ENCODE peak calls at places on chromosomes 12 and 14, in five cellular contexts. N, I, W, O and M are unnamed samples. For H3K4me1, the result is how much of the 10 kb centered on the place peaks cover.

GRCh38 chr14:77212933-77213656 is 31.5 kb downstream of the TMEM63C start:
- DNase-seq in N (no peak), I (no peak), W (peak), O (peak), M (no peak)

GRCh38 chr12:100962086-100962712 is 167.6 kb downstream of the ANO4 start:
- DNase-seq in N (no peak), I (no peak), W (no peak), O (no peak), M (no peak)

GRCh38 chr14:24277606-24278321 is 6.4 kb upstream of the RABGGTA start:
- DNase-seq in N (peak), I (no peak), W (no peak), O (no peak), M (no peak)

GRCh38 chr12:120230326-120230973 is 29.5 kb upstream of the RPLP0 start:
- DNase-seq in N (peak), I (peak), W (no peak), O (peak), M (peak)

GRCh38 chr12:7190268-7191055 is 976 bp downstream of the PEX5 start:
- DNase-seq in N (peak), I (peak), W (peak), O (peak), M (peak)

GRCh38 chr12:123941000-123941399 is 31.6 kb downstream of the CCDC92 start:
- DNase-seq in N (no peak), I (no peak), W (no peak), O (no peak), M (no peak)

GRCh38 chr12:109735051-109735521 is 21.5 kb downstream of the FAM222A start:
- DNase-seq in N (peak), I (peak), W (peak), O (no peak), M (no peak)

GRCh38 chr12:34363050-34363673 is 340.9 kb downstream of the ALG10 start:
- DNase-seq in N (no peak), I (no peak), W (no peak), O (no peak), M (no peak)

GRCh38 chr12:80848858-80849257 is 88.9 kb downstream of the LIN7A start:
- DNase-seq in N (no peak), I (no peak), W (no peak), O (no peak), M (no peak)

GRCh38 chr12:41656454-41656853 is 468.3 kb downstream of the PDZRN4 start:
- DNase-seq in N (no peak), I (no peak), W (no peak), O (no peak), M (no peak)

GRCh38 chr12:95473440-95473946 is 459 bp upstream of the METAP2 start:
- DNase-seq in N (no peak), I (peak), W (no peak), O (peak), M (no peak)

GRCh38 chr12:114579389-114579788 is 104.6 kb downstream of the TBX3 start:
- DNase-seq in N (no peak), I (no peak), W (no peak), O (no peak), M (no peak)

GRCh38 chr14:57205953-57206352 is 62.8 kb downstream of the EXOC5 start:
- DNase-seq in N (no peak), I (no peak), W (no peak), O (no peak), M (no peak)

GRCh38 chr12:87120440-87120839 is 864.2 kb upstream of the MGAT4C start:
- DNase-seq in N (no peak), I (no peak), W (no peak), O (no peak), M (no peak)

GRCh38 chr14:48970995-48971394 is 615.2 kb downstream of the RPS29 start:
- DNase-seq in N (no peak), I (no peak), W (no peak), O (no peak), M (no peak)

GRCh38 chr12:51863921-51864700 is 15.6 kb upstream of the FIGNL2 start:
- DNase-seq in N (no peak), I (no peak), W (peak), O (peak), M (no peak)

GRCh38 chr12:6141048-6141447 is 16.6 kb upstream of the VWF start:
- DNase-seq in N (no peak), I (no peak), W (peak), O (no peak), M (no peak)

GRCh38 chr14:75439989-75440388 is 12.2 kb downstream of the JDP2 start:
- DNase-seq in N (no peak), I (no peak), W (no peak), O (no peak), M (no peak)

GRCh38 chr12:15049456-15050153 is 76.8 kb downstream of the PDE6H start:
- DNase-seq in N (no peak), I (no peak), W (no peak), O (no peak), M (no peak)

GRCh38 chr12:52441320-52441911 is 7.2 kb upstream of the KRT75 start:
- DNase-seq in N (no peak), I (no peak), W (no peak), O (no peak), M (no peak)

GRCh38 chr12:57553343-57554202 is 3.7 kb downstream of the KIF5A start:
- DNase-seq in N (no peak), I (no peak), W (no peak), O (no peak), M (no peak)

GRCh38 chr12:81639196-81639595 is 120.0 kb downstream of the PPFIA2 start:
- DNase-seq in N (no peak), I (no peak), W (no peak), O (no peak), M (no peak)

GRCh38 chr12:5023842-5024241 is 19.8 kb upstream of the KCNA5 start:
- DNase-seq in N (no peak), I (no peak), W (no peak), O (no peak), M (no peak)

GRCh38 chr12:90090929-90091651 is 382.5 kb upstream of the ATP2B1 start:
- DNase-seq in N (no peak), I (peak), W (no peak), O (no peak), M (peak)

GRCh38 chr12:89439946-89440345 is 84.7 kb downstream of the GALNT4 start:
- DNase-seq in N (no peak), I (no peak), W (no peak), O (no peak), M (no peak)

GRCh38 chr12:130016194-130016593 is 112.4 kb upstream of the TMEM132D start:
- DNase-seq in N (no peak), I (no peak), W (no peak), O (no peak), M (no peak)

GRCh38 chr14:23430733-23431105 is 4.7 kb downstream of the MYH7 start:
- DNase-seq in N (no peak), I (no peak), W (peak), O (no peak), M (no peak)

GRCh38 chr12:71638499-71638898 is 25.1 kb downstream of the ZFC3H1 start:
- DNase-seq in N (no peak), I (no peak), W (no peak), O (no peak), M (no peak)

GRCh38 chr14:41597647-41598046 is 9.0 kb upstream of the LRFN5 start:
- DNase-seq in N (no peak), I (peak), W (no peak), O (peak), M (no peak)

GRCh38 chr12:92107094-92107493 is 38.6 kb downstream of the BTG1 start:
- DNase-seq in N (no peak), I (no peak), W (no peak), O (peak), M (no peak)

GRCh38 chr12:92108651-92109050 is 37.0 kb downstream of the BTG1 start:
- DNase-seq in N (no peak), I (no peak), W (no peak), O (peak), M (no peak)

GRCh38 chr12:92105676-92106075 is 40.0 kb downstream of the BTG1 start:
- DNase-seq in N (no peak), I (no peak), W (no peak), O (no peak), M (no peak)

GRCh38 chr12:92107621-92108131 is 38.0 kb downstream of the BTG1 start:
- DNase-seq in N (no peak), I (no peak), W (no peak), O (peak), M (no peak)

DNA sequence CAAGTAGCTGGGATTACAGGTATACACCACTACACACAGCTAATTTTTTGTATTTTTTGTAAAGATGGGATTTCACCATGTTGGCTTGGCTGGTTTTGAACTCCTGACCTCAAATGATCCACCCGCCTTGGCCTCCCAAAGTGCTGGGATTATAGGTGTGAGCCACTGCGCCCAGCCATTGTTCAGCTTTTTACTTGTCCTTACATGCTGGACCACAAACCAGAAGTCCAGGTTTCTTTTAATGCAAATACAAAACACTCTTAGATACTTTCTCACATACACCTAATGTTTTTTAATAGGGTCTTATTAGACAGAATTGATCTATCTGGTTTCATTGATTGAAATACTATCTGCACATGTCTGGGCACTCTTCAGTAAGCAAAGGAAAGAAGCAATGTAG is 40.5 kb downstream of the BTG1 start:
- DNase-seq in N (no peak), I (no peak), W (no peak), O (no peak), M (no peak)
- H3K4me3 ChIP-seq in N (no peak), I (no peak), W (no peak), O (no peak), M (no peak)

GRCh38 chr12:49296034-49296835 is 1.3 kb downstream of the PRPH start:
- DNase-seq in N (no peak), I (peak), W (peak), O (peak), M (no peak)
- TF ChIP-seq CTCF in N (peak), I (peak), W (peak), O (peak), M (peak)

GRCh38 chr12:46579474-46579873 is 206.9 kb upstream of the SLC38A2 start:
- DNase-seq in N (no peak), I (no peak), W (no peak), O (no peak), M (no peak)
- H3K4me1 ChIP-seq in N (under half), I (under half), W (under half), O (under half), M (under half)

GRCh38 chr12:62834971-62835547 is 99.9 kb downstream of the PPM1H start:
- DNase-seq in N (no peak), I (no peak), W (no peak), O (no peak), M (no peak)
- H3K4me3 ChIP-seq in N (peak), I (no peak), W (no peak), O (no peak), M (no peak)

DNA sequence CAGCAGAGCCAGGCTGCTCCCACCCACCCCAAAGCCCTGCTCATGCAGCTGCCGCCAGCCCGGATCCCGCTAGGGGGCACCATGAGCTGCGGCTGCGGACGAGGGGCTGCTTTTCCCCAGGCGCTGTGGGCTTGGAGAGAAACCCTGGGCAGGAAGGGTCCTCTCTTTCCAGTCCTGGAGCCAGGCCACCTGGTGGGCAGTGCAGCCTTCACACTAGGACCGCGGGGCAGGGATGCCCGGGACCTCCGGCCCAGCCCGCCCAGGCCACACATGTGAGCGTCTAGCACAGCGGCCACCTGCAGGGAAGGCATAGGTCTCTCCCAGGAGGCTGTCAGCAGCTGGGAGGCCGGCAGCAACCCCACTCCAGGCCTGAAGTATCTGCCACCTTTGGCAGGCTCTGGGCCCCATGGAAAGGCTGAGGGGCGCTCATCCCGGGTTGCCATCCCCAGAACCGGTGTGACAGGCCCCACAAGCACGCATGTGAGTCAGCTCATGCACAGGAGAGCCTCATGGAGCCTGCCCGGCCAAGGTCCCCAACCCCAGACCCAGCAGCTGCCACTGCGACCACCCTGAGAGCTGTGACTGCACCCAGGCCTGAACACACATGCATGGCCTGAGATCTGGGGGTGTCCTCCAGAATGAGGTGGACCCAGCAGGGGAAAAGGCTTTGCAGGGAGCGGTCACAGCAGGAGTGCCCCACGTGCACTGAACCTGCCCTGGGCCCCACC is 280.0 kb upstream of the RTL1 start:
- DNase-seq in N (no peak), I (no peak), W (peak), O (peak), M (peak)
- TF ChIP-seq CTCF in N (peak), I (no peak), W (peak), O (peak), M (no peak)

DNA sequence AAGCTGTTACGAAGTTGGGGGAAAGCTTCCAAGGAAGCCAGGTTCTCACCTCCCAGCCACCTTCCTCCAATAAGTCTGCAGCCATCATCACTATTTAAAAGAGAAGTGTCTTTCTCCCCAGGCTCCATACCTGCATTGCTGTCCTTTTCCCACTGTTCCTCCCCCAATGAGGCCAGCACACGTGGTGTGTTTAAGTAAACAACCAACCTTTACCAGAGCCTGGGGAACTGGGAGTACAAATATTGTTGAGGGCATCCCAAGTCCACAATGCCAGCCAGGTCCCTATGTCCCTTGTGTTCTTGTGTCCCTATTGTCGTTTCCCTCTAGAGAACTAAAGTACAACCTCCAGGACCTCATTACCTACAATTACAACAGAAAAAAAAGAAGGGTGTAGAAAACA is 49.2 kb upstream of the PNMA1 start:
- DNase-seq in N (no peak), I (peak), W (no peak), O (no peak), M (no peak)
- H3K4me1 ChIP-seq in N (half or more), I (half or more), W (half or more), O (under half), M (half or more)

GRCh38 chr12:107912421-107913004 is 138.0 kb downstream of the ASCL4 start:
- DNase-seq in N (peak), I (peak), W (peak), O (peak), M (peak)
- H3K4me3 ChIP-seq in N (peak), I (no peak), W (peak), O (peak), M (no peak)